ENCODE peak calls at places on chromosome 20, in four cellular contexts. One of them, this sample, is unnamed.
A peak's percentile ranks its signal among the peaks of the same experiment; 100 is the strongest.

GRCh38 chr20:44620030-44620429 is 31.5 kb downstream of the ADA start:
- DNase-seq in osteoblast: no peak
- DNase-seq in A549: no peak
- DNase-seq in H9: no peak
- DNase-seq in this sample: no peak

GRCh38 chr20:64222273-64222672 is 33.3 kb upstream of the PCMTD2 start:
- DNase-seq in osteoblast: peak; percentile 94
- DNase-seq in A549: no peak
- DNase-seq in H9: no peak
- DNase-seq in this sample: no peak

GRCh38 chr20:19024296-19025035 is 188.0 kb upstream of the SLC24A3 start:
- DNase-seq in osteoblast: peak; percentile 27
- DNase-seq in A549: no peak
- DNase-seq in H9: no peak
- DNase-seq in this sample: no peak

GRCh38 chr20:63972312-63973159 is 2.8 kb upstream of the ZNF512B start:
- DNase-seq in osteoblast: peak; percentile 88
- DNase-seq in A549: no peak
- DNase-seq in H9: peak; percentile 27
- DNase-seq in this sample: peak; percentile 2

GRCh38 chr20:58361549-58361948 is 27.5 kb upstream of the VAPB start:
- DNase-seq in osteoblast: no peak
- DNase-seq in A549: no peak
- DNase-seq in H9: no peak
- DNase-seq in this sample: no peak

GRCh38 chr20:507006-507758 is 36.4 kb downstream of the CSNK2A1 start:
- DNase-seq in osteoblast: no peak
- DNase-seq in A549: no peak
- DNase-seq in H9: no peak
- DNase-seq in this sample: no peak

GRCh38 chr20:15654208-15654649 is 919.0 kb downstream of the KIF16B start:
- DNase-seq in osteoblast: no peak
- DNase-seq in A549: peak; percentile 42
- DNase-seq in H9: peak; percentile 80
- DNase-seq in this sample: peak; percentile 24

GRCh38 chr20:45037050-45037449 is 63.9 kb downstream of the KCNS1 start:
- DNase-seq in osteoblast: no peak
- DNase-seq in A549: no peak
- DNase-seq in H9: no peak
- DNase-seq in this sample: no peak

GRCh38 chr20:19396466-19397081 is 184.1 kb downstream of the SLC24A3 start:
- DNase-seq in osteoblast: no peak
- DNase-seq in A549: no peak
- DNase-seq in H9: no peak
- DNase-seq in this sample: no peak

GRCh38 chr20:17480696-17481095 is 50.5 kb downstream of the BFSP1 start:
- DNase-seq in osteoblast: no peak
- DNase-seq in A549: no peak
- DNase-seq in H9: no peak
- DNase-seq in this sample: no peak

GRCh38 chr20:611047-611842 is 1.1 kb upstream of the TCF15 start:
- DNase-seq in osteoblast: peak; percentile 84
- DNase-seq in A549: no peak
- DNase-seq in H9: no peak
- DNase-seq in this sample: no peak

GRCh38 chr20:60583741-60584140 is 625.5 kb downstream of the CDH26 start:
- DNase-seq in osteoblast: no peak
- DNase-seq in A549: no peak
- DNase-seq in H9: no peak
- DNase-seq in this sample: no peak

GRCh38 chr20:24684954-24685691 is 215.7 kb downstream of the SYNDIG1 start:
- DNase-seq in osteoblast: peak; percentile 52
- DNase-seq in A549: no peak
- DNase-seq in H9: peak; percentile 54
- DNase-seq in this sample: no peak

GRCh38 chr20:17531537-17532025 is 402 bp upstream of the BFSP1 start:
- DNase-seq in osteoblast: no peak
- DNase-seq in A549: peak; percentile 58
- DNase-seq in H9: no peak
- DNase-seq in this sample: no peak

GRCh38 chr20:37369846-37370245 is 23.9 kb downstream of the SRC start:
- DNase-seq in osteoblast: no peak
- DNase-seq in A549: no peak
- DNase-seq in H9: no peak
- DNase-seq in this sample: no peak

GRCh38 chr20:46905364-46906125 is 10.9 kb downstream of the EYA2 start:
- DNase-seq in osteoblast: no peak
- DNase-seq in A549: no peak
- DNase-seq in H9: no peak
- DNase-seq in this sample: no peak

GRCh38 chr20:32537657-32538525 is 47.2 kb downstream of the NOL4L start:
- DNase-seq in osteoblast: no peak
- DNase-seq in A549: no peak
- DNase-seq in H9: peak; percentile 57
- DNase-seq in this sample: peak; percentile 64

GRCh38 chr20:51594999-51595532 is 52.5 kb upstream of the NFATC2 start:
- DNase-seq in osteoblast: peak; percentile 93
- DNase-seq in A549: peak; percentile 90
- DNase-seq in H9: peak; percentile 86
- DNase-seq in this sample: peak; percentile 83

GRCh38 chr20:50297498-50298348 is 107.1 kb downstream of the CEBPB start:
- DNase-seq in osteoblast: peak; percentile 31
- DNase-seq in A549: no peak
- DNase-seq in H9: no peak
- DNase-seq in this sample: no peak

GRCh38 chr20:50298554-50299324 is 108.1 kb downstream of the CEBPB start:
- DNase-seq in osteoblast: peak; percentile 15
- DNase-seq in A549: no peak
- DNase-seq in H9: no peak
- DNase-seq in this sample: no peak

GRCh38 chr20:50295345-50295744 is 104.7 kb downstream of the CEBPB start:
- DNase-seq in osteoblast: peak; percentile 23
- DNase-seq in A549: no peak
- DNase-seq in H9: no peak
- DNase-seq in this sample: no peak

GRCh38 chr20:50295762-50296449 is 105.3 kb downstream of the CEBPB start:
- DNase-seq in osteoblast: peak; percentile 80
- DNase-seq in A549: no peak
- DNase-seq in H9: no peak
- DNase-seq in this sample: peak; percentile 87

DNA sequence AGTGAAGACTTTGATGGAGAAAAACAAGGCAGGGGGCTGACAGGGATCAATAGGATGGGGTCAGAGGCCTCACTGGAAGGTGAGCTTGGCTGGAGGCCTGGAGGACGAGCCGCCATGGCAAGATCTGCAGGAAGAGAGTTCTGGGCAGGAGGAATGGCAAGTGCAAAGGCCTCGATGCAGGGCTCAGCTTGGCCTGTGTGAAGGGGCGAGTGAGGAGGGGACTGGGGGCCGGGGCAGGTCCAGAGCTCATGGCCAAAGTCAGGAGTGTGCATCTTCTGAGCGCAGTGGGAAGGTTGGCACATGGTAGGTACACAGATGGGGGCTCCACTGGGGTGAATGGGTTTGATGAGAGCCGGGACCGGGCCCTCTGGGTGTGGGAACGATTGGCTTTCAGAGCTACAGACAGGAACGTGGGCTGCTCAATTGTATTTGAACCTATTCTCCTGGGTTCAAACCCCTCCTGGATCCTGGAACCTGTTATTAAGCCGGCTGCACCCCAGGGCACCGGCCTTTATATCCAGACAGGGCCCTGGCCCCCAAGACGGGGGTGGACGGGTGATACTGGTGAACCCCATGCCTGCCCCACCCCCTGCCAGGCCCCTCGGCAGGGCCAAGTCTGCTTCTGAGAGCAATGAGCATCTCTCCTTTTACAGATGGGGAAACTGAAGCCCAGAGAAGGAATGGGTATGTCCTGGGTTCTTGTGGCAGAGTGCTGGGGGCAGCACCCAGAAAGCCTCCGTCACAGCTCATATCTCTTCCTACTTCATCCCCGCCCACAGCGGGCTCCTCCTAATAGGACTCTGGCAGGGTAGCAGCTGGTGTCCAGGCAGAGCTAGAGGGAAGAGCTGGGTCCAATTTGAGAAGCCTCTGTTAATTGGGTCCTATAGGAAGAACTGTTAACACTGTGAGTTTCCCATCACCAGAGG is 106.1 kb downstream of the CEBPB start:
- DNase-seq in osteoblast: peak; percentile 79
- DNase-seq in A549: no peak
- DNase-seq in H9: no peak
- DNase-seq in this sample: no peak
- H3K4me2 ChIP-seq in osteoblast: no peak overlapping the region
- H3K4me2 ChIP-seq in A549: no peak overlapping the region
- H3K4me2 ChIP-seq in H9: no peak overlapping the region
- H3K4me2 ChIP-seq in this sample: no peak overlapping the region

GRCh38 chr20:21554985-21555384 is 41.1 kb upstream of the NKX2-2 start:
- DNase-seq in osteoblast: no peak
- DNase-seq in A549: no peak
- DNase-seq in H9: no peak
- DNase-seq in this sample: no peak
- H3K4me2 ChIP-seq in osteoblast: no peak overlapping the region
- H3K4me2 ChIP-seq in A549: no peak overlapping the region
- H3K4me2 ChIP-seq in H9: no peak overlapping the region
- H3K4me2 ChIP-seq in this sample: no peak overlapping the region

DNA sequence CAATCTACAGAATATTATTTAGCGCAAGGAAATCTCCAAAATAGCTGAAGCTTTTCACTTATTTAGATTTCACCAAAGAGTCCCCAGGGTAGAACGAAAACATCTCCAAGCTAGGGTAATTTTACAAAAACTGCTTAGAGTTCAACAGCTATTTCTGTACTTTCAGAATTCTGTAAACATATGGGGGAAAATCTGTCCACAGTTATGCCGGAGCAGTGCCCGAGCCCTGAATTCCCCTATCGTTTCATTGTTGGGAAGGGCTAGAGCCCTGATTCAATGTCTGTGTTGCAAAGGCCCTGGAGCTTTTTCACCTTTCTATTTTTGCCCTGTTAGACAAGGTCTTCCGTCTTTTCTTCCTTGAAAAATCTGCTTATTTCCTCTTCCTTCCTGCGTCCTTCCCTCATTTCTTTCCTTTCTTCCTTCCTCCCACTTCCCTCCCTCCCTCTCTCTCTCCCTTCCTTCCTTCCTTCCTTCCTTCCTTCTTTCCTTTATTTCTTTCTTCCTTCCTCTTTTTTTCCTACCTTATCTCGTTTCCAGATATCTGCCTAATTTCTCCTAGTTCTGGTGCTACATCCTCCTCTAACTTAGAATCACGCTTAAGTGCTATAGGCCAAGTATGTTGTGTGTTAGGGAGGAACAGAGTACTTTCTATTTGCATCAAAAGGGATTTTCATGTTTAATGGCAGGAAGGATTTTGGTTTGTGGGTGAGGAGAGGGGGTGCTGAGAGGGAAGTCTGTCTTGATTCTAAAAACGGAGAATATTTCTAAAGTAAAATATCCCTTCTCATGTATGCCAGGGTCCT is 122.5 kb upstream of the BMP2 start:
- DNase-seq in osteoblast: no peak
- DNase-seq in A549: no peak
- DNase-seq in H9: no peak
- DNase-seq in this sample: no peak
- H3K4me2 ChIP-seq in osteoblast: no peak overlapping the region
- H3K4me2 ChIP-seq in A549: no peak overlapping the region
- H3K4me2 ChIP-seq in H9: no peak overlapping the region
- H3K4me2 ChIP-seq in this sample: no peak overlapping the region

DNA sequence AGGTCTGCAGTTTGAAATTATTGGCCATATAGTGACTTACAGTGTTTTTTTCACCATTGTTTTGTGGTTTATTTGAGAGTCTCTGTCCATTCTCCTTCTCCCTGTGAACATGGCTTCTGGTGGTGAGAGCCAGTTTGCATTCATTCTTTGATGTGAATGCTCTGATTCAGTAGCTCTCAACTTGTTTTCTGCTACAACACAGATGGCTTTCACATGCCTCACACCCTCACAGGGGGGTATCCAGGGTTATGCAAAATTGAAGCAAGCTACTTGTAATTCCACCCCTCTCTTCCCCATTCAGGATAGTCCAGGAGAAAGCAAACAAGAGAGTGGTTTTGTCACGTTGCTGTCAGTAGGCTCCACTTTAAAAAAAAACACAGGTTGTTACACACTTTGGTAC is 55.6 kb downstream of the SLX4IP start:
- DNase-seq in osteoblast: no peak
- DNase-seq in A549: no peak
- DNase-seq in H9: peak; percentile 46
- DNase-seq in this sample: no peak
- H3K4me2 ChIP-seq in osteoblast: no peak overlapping the region
- H3K4me2 ChIP-seq in A549: peak overlapping the region; percentile 2
- H3K4me2 ChIP-seq in H9: no peak overlapping the region
- H3K4me2 ChIP-seq in this sample: no peak overlapping the region

DNA sequence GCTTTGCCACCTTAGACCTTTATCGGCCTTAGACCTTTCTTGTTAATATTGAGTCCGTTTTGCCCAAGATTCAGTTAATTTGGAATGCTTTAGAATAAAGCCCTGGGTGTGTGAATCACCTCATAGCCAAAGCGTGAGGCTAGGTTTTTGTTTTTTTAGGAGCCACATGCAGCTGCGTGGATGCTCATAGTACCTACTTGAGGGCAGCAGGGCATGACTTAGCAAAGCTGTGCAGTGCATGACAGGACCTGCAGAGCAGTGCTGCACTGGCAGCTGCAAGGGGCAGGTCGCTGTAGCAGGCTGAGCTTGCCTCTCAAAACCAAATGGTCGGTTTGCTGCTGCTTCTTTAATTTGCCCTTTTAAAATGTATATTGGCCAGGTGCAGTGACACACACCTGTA is 116.1 kb downstream of the JAG1 start:
- DNase-seq in osteoblast: no peak
- DNase-seq in A549: no peak
- DNase-seq in H9: peak; percentile 41
- DNase-seq in this sample: no peak
- H3K4me2 ChIP-seq in osteoblast: no peak overlapping the region
- H3K4me2 ChIP-seq in A549: no peak overlapping the region
- H3K4me2 ChIP-seq in H9: no peak overlapping the region
- H3K4me2 ChIP-seq in this sample: no peak overlapping the region

DNA sequence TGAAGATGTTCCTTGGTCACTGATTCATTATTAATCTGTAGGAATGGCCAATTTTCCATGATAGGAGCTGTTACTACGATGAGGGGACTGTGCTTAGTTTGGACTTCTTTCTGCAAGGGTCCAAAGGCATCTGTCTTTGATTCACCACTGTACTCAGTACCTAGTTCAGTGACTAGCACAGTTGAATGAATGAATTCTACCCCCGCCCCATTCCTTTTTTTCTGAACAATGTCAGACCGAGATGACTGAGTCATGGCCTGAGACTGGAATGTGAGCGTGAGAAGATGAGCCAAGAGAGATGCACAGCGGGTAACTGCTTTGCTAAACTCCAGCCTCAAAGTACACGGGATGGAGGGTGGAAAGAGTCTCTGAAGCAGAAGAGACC is 419 bp upstream of the SNHG17 start:
- DNase-seq in osteoblast: peak; percentile 80
- DNase-seq in A549: no peak
- DNase-seq in H9: no peak
- DNase-seq in this sample: no peak
- H3K4me2 ChIP-seq in osteoblast: peak overlapping the region; percentile 98
- H3K4me2 ChIP-seq in A549: no peak overlapping the region
- H3K4me2 ChIP-seq in H9: no peak overlapping the region
- H3K4me2 ChIP-seq in this sample: peak overlapping the region; percentile 93

GRCh38 chr20:61587910-61588309 is 335.8 kb downstream of the CDH4 start:
- DNase-seq in osteoblast: peak; percentile 37
- DNase-seq in A549: no peak
- DNase-seq in H9: no peak
- DNase-seq in this sample: no peak
- H3K4me2 ChIP-seq in osteoblast: no peak overlapping the region
- H3K4me2 ChIP-seq in A549: peak overlapping the region; percentile 74
- H3K4me2 ChIP-seq in H9: no peak overlapping the region
- H3K4me2 ChIP-seq in this sample: no peak overlapping the region